ENCODE peak calls at places on chromosomes 6 and 20, in nine cellular contexts. L, X, Z, C, T, E, P, A and M are unnamed samples.

GRCh38 chr6:1216488-1216974 is 95.4 kb upstream of the FOXQ1 start:
- DNase-seq in P (no peak), T (no peak), A (no peak), Z (no peak), C (no peak), L (no peak), E (no peak), X (no peak), M (no peak)

GRCh38 chr6:7697820-7698623 is 27.9 kb upstream of the BMP6 start:
- DNase-seq in P (no peak), Z (peak), C (no peak), X (peak), E (no peak), L (no peak), A (peak), T (peak), M (peak)

GRCh38 chr20:17010181-17010580 is 216.7 kb upstream of the PCSK2 start:
- DNase-seq in A (no peak), P (no peak), C (no peak), L (no peak), X (no peak), E (no peak), T (no peak), Z (no peak), M (no peak)

GRCh38 chr20:54929191-54929590 is 453.8 kb downstream of the DOK5 start:
- DNase-seq in Z (no peak), A (no peak), T (no peak), X (no peak), E (no peak), C (no peak), P (no peak), L (no peak), M (no peak)

GRCh38 chr6:13256614-13257013 is 71.7 kb downstream of the TBC1D7 start:
- DNase-seq in P (no peak), Z (no peak), E (no peak), A (no peak), L (peak), X (no peak), C (no peak), T (no peak), M (no peak)

GRCh38 chr20:52047811-52048302 is 143.7 kb downstream of the ZFP64 start:
- DNase-seq in Z (no peak), L (no peak), A (no peak), T (no peak), X (no peak), C (no peak), E (peak), P (peak), M (no peak)

GRCh38 chr20:50317116-50317515 is 126.5 kb downstream of the CEBPB start:
- DNase-seq in T (no peak), L (no peak), P (no peak), E (no peak), C (no peak), A (no peak), X (no peak), Z (no peak), M (no peak)

GRCh38 chr20:37295595-37295994 is 6.1 kb downstream of the MANBAL start:
- DNase-seq in X (no peak), A (peak), C (no peak), E (no peak), P (peak), T (no peak), L (no peak), Z (no peak), M (no peak)

GRCh38 chr6:56091159-56091869 is 156.1 kb downstream of the COL21A1 start:
- DNase-seq in Z (peak), E (no peak), X (peak), A (peak), C (no peak), L (no peak), T (peak), P (no peak), M (peak)

GRCh38 chr6:14559754-14560527 is 442.4 kb downstream of the CD83 start:
- DNase-seq in Z (no peak), A (peak), X (no peak), E (no peak), L (no peak), P (no peak), T (no peak), C (no peak), M (no peak)

GRCh38 chr20:615494-615893 is 5.4 kb upstream of the TCF15 start:
- DNase-seq in P (no peak), L (no peak), X (no peak), T (no peak), A (no peak), Z (no peak), C (no peak), E (no peak), M (no peak)

GRCh38 chr6:159679091-159680077 is 13.7 kb downstream of the SOD2 start:
- DNase-seq in L (no peak), X (no peak), A (no peak), T (no peak), E (no peak), Z (no peak), C (no peak), P (no peak), M (peak)

GRCh38 chr6:14983599-14984296 is 262.1 kb upstream of the JARID2 start:
- DNase-seq in X (no peak), Z (no peak), L (no peak), P (no peak), C (no peak), T (no peak), A (no peak), E (no peak), M (no peak)

GRCh38 chr20:49347156-49347555 is 69.3 kb upstream of the ZNFX1 start:
- DNase-seq in C (no peak), T (no peak), L (no peak), A (no peak), Z (no peak), X (no peak), E (no peak), P (no peak), M (no peak)

GRCh38 chr6:117346142-117346930 is 79.4 kb downstream of the ROS1 start:
- DNase-seq in A (peak), L (peak), X (peak), E (no peak), C (peak), T (no peak), P (peak), Z (peak), M (peak)

GRCh38 chr20:46939031-46939430 is 44.4 kb downstream of the EYA2 start:
- DNase-seq in C (no peak), P (peak), E (no peak), T (no peak), L (no peak), A (peak), X (no peak), Z (no peak), M (peak)

GRCh38 chr20:10853176-10853575 is 179.4 kb upstream of the JAG1 start:
- DNase-seq in T (no peak), Z (no peak), X (no peak), C (no peak), P (peak), E (no peak), A (peak), L (no peak), M (no peak)

GRCh38 chr6:134436281-134436815 is 118.4 kb upstream of the SGK1 start:
- DNase-seq in C (peak), A (peak), T (peak), Z (peak), P (no peak), E (peak), L (peak), X (peak), M (peak)

GRCh38 chr6:2103644-2104523 is 141.5 kb downstream of the GMDS start:
- DNase-seq in E (no peak), L (peak), Z (peak), X (no peak), C (peak), T (no peak), A (peak), P (no peak), M (peak)

GRCh38 chr20:22462975-22463914 is 121.1 kb downstream of the FOXA2 start:
- DNase-seq in C (no peak), E (no peak), A (no peak), Z (no peak), L (no peak), P (peak), T (no peak), X (no peak), M (no peak)

GRCh38 chr6:7058250-7058923 is 49.4 kb upstream of the RREB1 start:
- DNase-seq in A (peak), T (peak), C (no peak), P (no peak), X (peak), Z (peak), E (no peak), L (no peak), M (peak)